ENCODE peak calls at places on chromosomes 16 and 17, in seven cellular contexts. H is IMR-90, B is neuronal stem cell, C is H1, D is mesenchymal stem cell, S is mesendoderm, F is H9. K is an unnamed sample.

GRCh38 chr17:65430209-65430833 is 131.1 kb downstream of the AXIN2 start:
- DNase-seq in H (no peak), B (no peak), C (no peak), D (no peak), S (no peak), F (no peak), K (no peak)

GRCh38 chr17:43879723-43880419 is 27.5 kb downstream of the MPP2 start:
- DNase-seq in H (no peak), B (no peak), C (no peak), D (no peak), S (no peak), F (no peak), K (no peak)

GRCh38 chr17:80065478-80066170 is 29.2 kb downstream of the CCDC40 start:
- DNase-seq in H (no peak), B (no peak), C (no peak), D (no peak), S (peak), F (peak), K (no peak)

GRCh38 chr17:28227278-28228108 is 91.5 kb upstream of the TMEM97 start:
- DNase-seq in H (no peak), B (peak), C (peak), D (peak), S (peak), F (peak), K (peak)

GRCh38 chr17:77398274-77398673 is 257.5 kb downstream of the SEC14L1 start:
- DNase-seq in H (no peak), B (no peak), C (no peak), D (no peak), S (no peak), F (no peak), K (no peak)

GRCh38 chr16:77213542-77214108 is 14.4 kb downstream of the SYCE1L start:
- DNase-seq in H (peak), B (no peak), C (no peak), D (peak), S (no peak), F (no peak), K (peak)

GRCh38 chr17:78476973-78477372 is 98.5 kb downstream of the PGS1 start:
- DNase-seq in H (no peak), B (no peak), C (no peak), D (no peak), S (peak), F (no peak), K (no peak)

GRCh38 chr16:20920799-20921198 is 20.2 kb downstream of the LYRM1 start:
- DNase-seq in H (no peak), B (no peak), C (no peak), D (no peak), S (no peak), F (no peak), K (no peak)

GRCh38 chr17:57294629-57295501 is 38.5 kb downstream of the MSI2 start:
- DNase-seq in H (peak), B (no peak), C (no peak), D (peak), S (peak), F (no peak), K (no peak)

GRCh38 chr17:49822829-49823228 is 25.0 kb downstream of the TAC4 start:
- DNase-seq in H (peak), B (no peak), C (no peak), D (no peak), S (no peak), F (no peak), K (no peak)

GRCh38 chr16:81779540-81780320 is 639 bp downstream of the PLCG2 start:
- DNase-seq in H (no peak), B (no peak), C (no peak), D (peak), S (no peak), F (no peak), K (peak)

GRCh38 chr17:36999475-36999874 is 50.7 kb downstream of the AATF start:
- DNase-seq in H (no peak), B (no peak), C (no peak), D (no peak), S (no peak), F (no peak), K (no peak)

GRCh38 chr17:35121315-35121714 is at the start of gene FNDC8:
- DNase-seq in H (no peak), B (no peak), C (no peak), D (no peak), S (no peak), F (no peak), K (no peak)

GRCh38 chr16:31474173-31474714 is 2.3 kb downstream of the TGFB1I1 start:
- DNase-seq in H (peak), B (no peak), C (no peak), D (peak), S (peak), F (no peak), K (peak)

GRCh38 chr16:85137323-85138072 is 25.2 kb upstream of the CIBAR2 start:
- DNase-seq in H (peak), B (no peak), C (no peak), D (peak), S (no peak), F (no peak), K (peak)

GRCh38 chr16:27272076-27272475 is 3.5 kb upstream of the NSMCE1 start:
- DNase-seq in H (no peak), B (no peak), C (no peak), D (no peak), S (no peak), F (no peak), K (no peak)

DNA sequence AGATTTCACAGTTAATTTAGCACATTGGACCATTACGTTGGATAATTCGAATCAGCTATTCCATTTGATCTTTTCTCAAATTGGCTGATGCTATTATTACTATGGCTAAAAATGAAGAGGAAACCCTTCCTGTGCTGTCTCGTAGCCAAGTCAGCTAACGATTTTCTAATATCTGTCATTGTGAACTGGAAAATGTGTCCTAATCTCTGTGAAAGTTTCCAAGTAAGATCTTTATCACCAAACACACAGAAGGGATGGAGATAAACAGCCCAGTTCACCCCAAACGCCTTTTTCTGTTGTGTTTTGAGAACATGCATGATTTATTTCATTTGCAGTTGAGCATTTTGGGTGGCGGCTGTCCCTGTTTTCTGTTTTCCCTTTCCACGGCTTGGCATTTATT is 312.8 kb downstream of the FOXL1 start:
- DNase-seq in H (no peak), B (no peak), C (no peak), D (no peak), S (no peak), F (no peak), K (no peak)
- H3K4ac ChIP-seq in H (no peak), B (no peak), C (no peak), D (no peak), S (no peak), F (no peak), K (no peak)

GRCh38 chr17:6108382-6108781 is 38.2 kb downstream of the WSCD1 start:
- DNase-seq in H (no peak), B (no peak), C (no peak), D (no peak), S (no peak), F (no peak), K (no peak)
- H3K4ac ChIP-seq in H (no peak), B (no peak), C (no peak), D (no peak), S (no peak), F (no peak), K (no peak)

GRCh38 chr17:62807812-62808575 is at the start of gene MARCHF10:
- DNase-seq in H (no peak), B (peak), C (no peak), D (no peak), S (peak), F (peak), K (peak)

GRCh38 chr17:62805234-62805633 is 2.9 kb downstream of the MARCHF10 start:
- DNase-seq in H (peak), B (no peak), C (no peak), D (no peak), S (no peak), F (no peak), K (no peak)

GRCh38 chr17:62802531-62803205 is 5.4 kb downstream of the MARCHF10 start:
- DNase-seq in H (no peak), B (no peak), C (no peak), D (peak), S (no peak), F (peak), K (peak)

GRCh38 chr17:62804025-62804424 is 4.1 kb downstream of the MARCHF10 start:
- DNase-seq in H (no peak), B (no peak), C (no peak), D (no peak), S (no peak), F (peak), K (no peak)

GRCh38 chr17:62804822-62805221 is 3.3 kb downstream of the MARCHF10 start:
- DNase-seq in H (peak), B (no peak), C (no peak), D (peak), S (no peak), F (no peak), K (peak)
- H3K4ac ChIP-seq in H (peak), B (no peak), C (no peak), D (no peak), S (no peak), F (no peak), K (no peak)

GRCh38 chr16:72658888-72659717 is 388.8 kb downstream of the ZFHX3 start:
- DNase-seq in H (peak), B (no peak), C (no peak), D (peak), S (no peak), F (no peak), K (peak)
- H3K4ac ChIP-seq in H (no peak), B (no peak), C (no peak), D (no peak), S (no peak), F (no peak), K (no peak)

DNA sequence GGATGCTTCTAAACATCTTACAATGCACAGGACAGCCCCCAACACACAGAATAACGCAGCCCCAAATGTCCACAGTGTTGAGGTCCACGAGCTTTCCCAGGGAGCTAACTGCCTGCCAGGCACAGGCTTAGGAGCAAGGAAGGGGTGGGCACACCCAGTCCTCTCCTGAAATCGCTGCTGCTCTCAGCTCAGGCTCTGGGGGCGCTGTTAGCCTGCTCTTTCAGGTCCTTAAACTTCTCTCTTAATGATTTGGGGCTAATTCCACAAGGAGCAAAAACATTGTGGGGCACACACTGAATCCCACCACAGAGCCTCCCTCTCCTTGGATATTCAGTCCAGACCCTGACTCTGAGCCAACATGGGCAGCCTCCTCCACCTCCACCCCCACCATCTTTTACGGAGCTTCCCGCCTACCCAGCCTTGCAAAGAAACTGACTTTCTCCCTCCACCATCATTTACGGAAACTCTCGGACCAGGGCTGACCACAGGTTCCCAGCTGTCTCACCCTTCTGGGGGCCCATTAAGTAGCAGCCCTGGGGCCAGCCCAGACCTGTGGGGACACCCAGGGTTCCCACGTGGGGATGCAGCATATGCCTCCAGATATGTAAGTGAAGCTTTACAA is 1.1 kb downstream of the CD300H start:
- DNase-seq in H (no peak), B (peak), C (peak), D (no peak), S (peak), F (peak), K (peak)
- H3K4ac ChIP-seq in H (no peak), B (no peak), C (no peak), D (no peak), S (no peak), F (no peak), K (no peak)

DNA sequence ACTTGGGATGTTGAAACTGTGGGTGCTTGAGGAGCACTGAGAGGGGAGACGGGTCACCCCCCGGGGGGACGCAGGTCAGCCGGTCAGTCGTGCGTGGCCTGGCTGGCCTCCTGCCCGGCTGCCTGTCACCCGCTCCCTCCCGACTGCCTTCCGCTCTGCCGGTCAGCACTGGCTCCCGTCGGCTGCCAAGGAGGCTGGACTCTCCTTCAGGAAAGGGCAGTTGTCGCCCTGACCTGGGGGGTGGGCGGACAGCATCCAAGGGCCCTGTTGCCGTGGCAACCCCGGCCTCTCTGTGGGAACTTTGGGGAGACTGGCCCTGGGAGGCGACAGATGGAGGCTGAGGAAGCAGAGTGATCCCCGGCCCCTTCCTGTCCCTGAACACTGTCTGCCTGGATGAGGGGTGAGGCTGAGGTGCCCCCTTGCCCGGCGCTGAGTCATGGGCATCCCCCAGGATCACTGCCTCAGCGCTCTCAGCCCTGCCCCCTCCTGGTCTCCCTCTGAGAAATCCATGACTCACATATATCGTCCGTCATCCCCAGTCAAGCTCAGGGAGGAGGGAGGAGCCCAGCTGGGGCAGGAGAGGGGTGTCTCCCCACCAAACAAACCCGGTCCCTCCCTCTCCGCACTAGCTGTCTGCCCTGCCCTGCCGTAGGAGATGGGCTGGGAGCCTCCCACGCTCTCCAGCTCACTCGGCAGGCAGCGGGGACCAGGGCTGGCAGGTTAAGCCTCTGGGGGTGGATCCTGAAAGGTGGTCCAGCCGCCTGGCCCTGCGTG is at the start of gene ADGRG1:
- DNase-seq in H (peak), B (peak), C (peak), D (peak), S (peak), F (peak), K (peak)
- H3K4ac ChIP-seq in H (peak), B (peak), C (peak), D (peak), S (no peak), F (no peak), K (peak)

K was measured in trophoblast cell.